ENCODE peak calls at places on chromosomes 12 and 14, in eight cellular contexts. V is stimulated activated CD4-positive, alpha-beta T cell treated with anti-CD3 and anti-CD28 coated beads, TNF-alpha, amount 100 ng/mL, for 1 hour; M is CD8-positive, alpha-beta T cell; C is cortex of kidney; U is fibroblast of the aortic adventitia; Z is body of pancreas; O is lower leg skin; F is NCI-H1092. Q is an unnamed sample.

GRCh38 chr12:542290-543113 is 82.8 kb downstream of the B4GALNT3 start:
- DNase-seq in V (no peak), M (no peak), C (no peak), U (no peak), Z (no peak), O (no peak), F (no peak), Q (no peak)

GRCh38 chr12:107365703-107366102 is 272.4 kb upstream of the CRY1 start:
- DNase-seq in V (no peak), M (no peak), C (no peak), U (no peak), Z (no peak), O (no peak), F (no peak), Q (no peak)

GRCh38 chr12:122895757-122896636 is at the start of gene VPS37B:
- DNase-seq in V (peak), M (peak), C (no peak), U (peak), Z (peak), O (peak), F (peak), Q (no peak)

GRCh38 chr14:22551597-22551982 is 37.4 kb downstream of the DAD1 start:
- DNase-seq in V (no peak), M (peak), C (no peak), U (no peak), Z (no peak), O (no peak), F (no peak), Q (no peak)

GRCh38 chr12:54329756-54330155 is 4.8 kb downstream of the COPZ1 start:
- DNase-seq in V (no peak), M (no peak), C (no peak), U (no peak), Z (no peak), O (no peak), F (no peak), Q (no peak)

GRCh38 chr14:59140441-59140840 is 48.0 kb upstream of the DAAM1 start:
- DNase-seq in V (no peak), M (no peak), C (no peak), U (no peak), Z (no peak), O (no peak), F (no peak), Q (no peak)

GRCh38 chr12:48106574-48107251 is 834 bp upstream of the SENP1 start:
- DNase-seq in V (no peak), M (no peak), C (no peak), U (no peak), Z (no peak), O (no peak), F (no peak), Q (no peak)

GRCh38 chr12:123895477-123895876 is 77.2 kb downstream of the CCDC92 start:
- DNase-seq in V (no peak), M (no peak), C (no peak), U (no peak), Z (no peak), O (no peak), F (no peak), Q (no peak)

GRCh38 chr12:45121224-45121623 is 70.3 kb upstream of the DBX2 start:
- DNase-seq in V (no peak), M (no peak), C (no peak), U (no peak), Z (no peak), O (no peak), F (no peak), Q (no peak)

GRCh38 chr14:77590845-77591506 is 25.5 kb downstream of the SPTLC2 start:
- DNase-seq in V (no peak), M (no peak), C (no peak), U (no peak), Z (no peak), O (no peak), F (no peak), Q (no peak)

GRCh38 chr12:67732857-67733256 is 84.3 kb downstream of the DYRK2 start:
- DNase-seq in V (no peak), M (no peak), C (no peak), U (no peak), Z (no peak), O (no peak), F (no peak), Q (no peak)

GRCh38 chr12:69686731-69687130 is 12.4 kb downstream of the BEST3 start:
- DNase-seq in V (no peak), M (no peak), C (no peak), U (no peak), Z (no peak), O (no peak), F (no peak), Q (no peak)

Q was measured in NCI-H187 treated with DMSO at 0.1 percent for 48 hours.